ENCODE peak calls at places on chromosome 16, in four cellular contexts. One of them, this sample, is unnamed.

GRCh38 chr16:21684199-21684598 is 20.4 kb downstream of the OTOA start:
- DNase-seq in AG09309: no peak
- DNase-seq in esophagus squamous epithelium: no peak
- DNase-seq in tibial nerve: no peak
- DNase-seq in this sample: no peak

GRCh38 chr16:84683691-84684591 is 15.9 kb upstream of the USP10 start:
- DNase-seq in AG09309: no peak
- DNase-seq in esophagus squamous epithelium: no peak
- DNase-seq in tibial nerve: no peak
- DNase-seq in this sample: no peak

GRCh38 chr16:87219287-87219909 is 97.8 kb downstream of the C16orf95 start:
- DNase-seq in AG09309: no peak
- DNase-seq in esophagus squamous epithelium: no peak
- DNase-seq in tibial nerve: no peak
- DNase-seq in this sample: no peak

GRCh38 chr16:89143201-89143741 is 28.3 kb upstream of the CDH15 start:
- DNase-seq in AG09309: no peak
- DNase-seq in esophagus squamous epithelium: no peak
- DNase-seq in tibial nerve: no peak
- DNase-seq in this sample: no peak

GRCh38 chr16:19609359-19609758 is 53.9 kb downstream of the VPS35L start:
- DNase-seq in AG09309: no peak
- DNase-seq in esophagus squamous epithelium: no peak
- DNase-seq in tibial nerve: no peak
- DNase-seq in this sample: no peak

GRCh38 chr16:4890686-4891085 is 43.4 kb downstream of the UBN1 start:
- DNase-seq in AG09309: no peak
- DNase-seq in esophagus squamous epithelium: no peak
- DNase-seq in tibial nerve: no peak
- DNase-seq in this sample: no peak

GRCh38 chr16:57755061-57755684 is 19.6 kb downstream of the KATNB1 start:
- DNase-seq in AG09309: no peak
- DNase-seq in esophagus squamous epithelium: no peak
- DNase-seq in tibial nerve: no peak
- DNase-seq in this sample: no peak

GRCh38 chr16:21260870-21261791 is 17.0 kb downstream of the CRYM start:
- DNase-seq in AG09309: peak
- DNase-seq in esophagus squamous epithelium: no peak
- DNase-seq in tibial nerve: no peak
- DNase-seq in this sample: peak

GRCh38 chr16:1003551-1004347 is 22.2 kb downstream of the SOX8 start:
- DNase-seq in AG09309: no peak
- DNase-seq in esophagus squamous epithelium: no peak
- DNase-seq in tibial nerve: no peak
- DNase-seq in this sample: no peak

GRCh38 chr16:678858-679807 is 1.1 kb upstream of the STUB1 start:
- DNase-seq in AG09309: no peak
- DNase-seq in esophagus squamous epithelium: no peak
- DNase-seq in tibial nerve: peak
- DNase-seq in this sample: no peak

GRCh38 chr16:85759631-85760419 is 8.9 kb upstream of the C16orf74 start:
- DNase-seq in AG09309: no peak
- DNase-seq in esophagus squamous epithelium: no peak
- DNase-seq in tibial nerve: no peak
- DNase-seq in this sample: no peak

GRCh38 chr16:49332589-49333267 is 40.9 kb upstream of the C16orf78 start:
- DNase-seq in AG09309: no peak
- DNase-seq in esophagus squamous epithelium: no peak
- DNase-seq in tibial nerve: no peak
- DNase-seq in this sample: no peak

GRCh38 chr16:11543676-11544393 is 42.9 kb downstream of the LITAF start:
- DNase-seq in AG09309: no peak
- DNase-seq in esophagus squamous epithelium: no peak
- DNase-seq in tibial nerve: no peak
- DNase-seq in this sample: no peak

GRCh38 chr16:86735727-86736126 is 157.4 kb downstream of the FOXL1 start:
- DNase-seq in AG09309: no peak
- DNase-seq in esophagus squamous epithelium: no peak
- DNase-seq in tibial nerve: no peak
- DNase-seq in this sample: no peak

GRCh38 chr16:3578121-3578520 is 918 bp upstream of the NLRC3 start:
- DNase-seq in AG09309: no peak
- DNase-seq in esophagus squamous epithelium: no peak
- DNase-seq in tibial nerve: no peak
- DNase-seq in this sample: no peak

GRCh38 chr16:2874032-2874431 is 9.0 kb upstream of the FLYWCH2 start:
- DNase-seq in AG09309: no peak
- DNase-seq in esophagus squamous epithelium: no peak
- DNase-seq in tibial nerve: no peak
- DNase-seq in this sample: no peak

GRCh38 chr16:84119368-84119767 is 2.6 kb upstream of the MBTPS1 start:
- DNase-seq in AG09309: no peak
- DNase-seq in esophagus squamous epithelium: no peak
- DNase-seq in tibial nerve: no peak
- DNase-seq in this sample: no peak

GRCh38 chr16:86118467-86119307 is 219.7 kb downstream of the IRF8 start:
- DNase-seq in AG09309: no peak
- DNase-seq in esophagus squamous epithelium: no peak
- DNase-seq in tibial nerve: no peak
- DNase-seq in this sample: no peak

GRCh38 chr16:75225678-75226515 is 7.1 kb downstream of the CTRB1 start:
- DNase-seq in AG09309: no peak
- DNase-seq in esophagus squamous epithelium: no peak
- DNase-seq in tibial nerve: no peak
- DNase-seq in this sample: no peak

GRCh38 chr16:48300391-48300856 is 53.1 kb upstream of the ABCC11 start:
- DNase-seq in AG09309: peak
- DNase-seq in esophagus squamous epithelium: no peak
- DNase-seq in tibial nerve: no peak
- DNase-seq in this sample: peak

GRCh38 chr16:8869212-8869987 is 594 bp upstream of the CARHSP1 start:
- DNase-seq in AG09309: no peak
- DNase-seq in esophagus squamous epithelium: no peak
- DNase-seq in tibial nerve: no peak
- DNase-seq in this sample: no peak

GRCh38 chr16:49179714-49180330 is 101.8 kb downstream of the CBLN1 start:
- DNase-seq in AG09309: no peak
- DNase-seq in esophagus squamous epithelium: no peak
- DNase-seq in tibial nerve: no peak
- DNase-seq in this sample: no peak

GRCh38 chr16:31334934-31335333 is 20.0 kb upstream of the ITGAX start:
- DNase-seq in AG09309: no peak
- DNase-seq in esophagus squamous epithelium: no peak
- DNase-seq in tibial nerve: no peak
- DNase-seq in this sample: no peak

GRCh38 chr16:31331807-31332301 is 23.1 kb upstream of the ITGAX start:
- DNase-seq in AG09309: no peak
- DNase-seq in esophagus squamous epithelium: no peak
- DNase-seq in tibial nerve: no peak
- DNase-seq in this sample: no peak

GRCh38 chr16:31332544-31332943 is 22.4 kb upstream of the ITGAX start:
- DNase-seq in AG09309: no peak
- DNase-seq in esophagus squamous epithelium: no peak
- DNase-seq in tibial nerve: no peak
- DNase-seq in this sample: no peak

GRCh38 chr16:31335431-31335830 is 19.5 kb upstream of the ITGAX start:
- DNase-seq in AG09309: no peak
- DNase-seq in esophagus squamous epithelium: no peak
- DNase-seq in tibial nerve: no peak
- DNase-seq in this sample: no peak

GRCh38 chr16:31333686-31334649 is 21.0 kb upstream of the ITGAX start:
- DNase-seq in AG09309: no peak
- DNase-seq in esophagus squamous epithelium: no peak
- DNase-seq in tibial nerve: no peak
- DNase-seq in this sample: no peak
- TF ChIP-seq CTCF in AG09309: peak
- TF ChIP-seq CTCF in esophagus squamous epithelium: peak
- TF ChIP-seq CTCF in tibial nerve: no peak
- TF ChIP-seq CTCF in this sample: no peak

GRCh38 chr16:69937465-69937951 is 13.6 kb upstream of the CLEC18A start:
- DNase-seq in AG09309: no peak
- DNase-seq in esophagus squamous epithelium: no peak
- DNase-seq in tibial nerve: no peak
- DNase-seq in this sample: no peak
- TF ChIP-seq CTCF in AG09309: peak
- TF ChIP-seq CTCF in esophagus squamous epithelium: no peak
- TF ChIP-seq CTCF in tibial nerve: no peak
- TF ChIP-seq CTCF in this sample: no peak

GRCh38 chr16:30082545-30083090 is 6.8 kb downstream of the PPP4C start:
- DNase-seq in AG09309: no peak
- DNase-seq in esophagus squamous epithelium: no peak
- DNase-seq in tibial nerve: no peak
- DNase-seq in this sample: no peak
- TF ChIP-seq CTCF in AG09309: peak
- TF ChIP-seq CTCF in esophagus squamous epithelium: no peak
- TF ChIP-seq CTCF in tibial nerve: no peak
- TF ChIP-seq CTCF in this sample: no peak

DNA sequence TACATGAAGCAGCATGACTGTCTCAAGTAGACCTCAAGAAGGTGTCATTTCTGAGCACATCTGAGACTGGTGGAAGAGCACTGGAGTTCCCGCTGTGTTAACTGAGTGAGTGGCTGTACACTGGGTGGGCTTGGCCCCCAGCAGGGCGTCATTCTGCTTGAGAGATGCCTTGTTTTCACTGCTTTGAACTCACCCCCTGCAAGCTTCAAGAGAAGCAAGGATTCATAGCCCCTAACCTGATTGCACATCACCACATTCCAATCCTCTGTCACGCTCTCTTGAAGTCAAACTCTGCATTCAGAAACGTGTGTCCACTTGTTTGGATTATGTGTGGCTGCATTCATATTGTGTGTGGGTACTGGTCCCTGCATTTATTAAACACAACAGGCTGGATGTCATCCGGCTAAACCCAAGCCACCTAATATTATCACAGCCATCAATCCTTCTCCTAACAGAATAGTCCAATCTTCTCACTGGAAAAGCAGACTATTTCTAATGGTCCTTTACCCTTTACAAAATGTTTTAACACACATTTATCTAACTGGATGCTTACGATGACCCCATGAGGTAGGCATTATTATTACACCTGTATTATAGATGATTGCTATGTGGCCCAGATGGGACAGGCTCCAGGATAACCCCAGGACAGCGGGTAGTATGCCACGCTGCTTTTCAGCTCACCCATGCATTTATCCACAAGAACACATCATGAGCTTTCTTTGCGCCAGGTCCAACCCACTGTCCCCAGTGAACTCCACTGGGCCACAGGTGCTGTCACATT is 76.3 kb downstream of the USP31 start:
- DNase-seq in AG09309: no peak
- DNase-seq in esophagus squamous epithelium: no peak
- DNase-seq in tibial nerve: no peak
- DNase-seq in this sample: no peak
- TF ChIP-seq CTCF in AG09309: no peak
- TF ChIP-seq CTCF in esophagus squamous epithelium: no peak
- TF ChIP-seq CTCF in tibial nerve: no peak
- TF ChIP-seq CTCF in this sample: no peak

This sample was measured in AG09319.